ENCODE peak calls at places on chromosome 10, in four cellular contexts. O, Z, M and B are unnamed samples.

GRCh38 chr10:65501259-65501658 is 1424.6 kb upstream of the LRRTM3 start:
- DNase-seq in O (no peak), Z (no peak), M (no peak), B (no peak)

GRCh38 chr10:13891542-13892431 is 305.0 kb downstream of the PRPF18 start:
- DNase-seq in O (no peak), Z (no peak), M (no peak), B (peak)

GRCh38 chr10:98263088-98263487 is 4.9 kb downstream of the LOXL4 start:
- DNase-seq in O (no peak), Z (no peak), M (no peak), B (no peak)

GRCh38 chr10:46079831-46080585 is 33.9 kb upstream of the MSMB start:
- DNase-seq in O (no peak), Z (no peak), M (no peak), B (no peak)

GRCh38 chr10:77925410-77925794 is 1.2 kb downstream of the DLG5 start:
- DNase-seq in O (no peak), Z (no peak), M (no peak), B (no peak)

GRCh38 chr10:6678211-6678803 is 98.2 kb upstream of the PRKCQ start:
- DNase-seq in O (no peak), Z (no peak), M (no peak), B (no peak)

GRCh38 chr10:110843031-110843430 is 28.7 kb upstream of the PDCD4 start:
- DNase-seq in O (no peak), Z (no peak), M (no peak), B (no peak)

GRCh38 chr10:8279598-8279997 is 225.1 kb downstream of the GATA3 start:
- DNase-seq in O (no peak), Z (peak), M (no peak), B (no peak)

GRCh38 chr10:30999084-30999712 is 32.5 kb downstream of the ZNF438 start:
- DNase-seq in O (no peak), Z (no peak), M (no peak), B (no peak)

GRCh38 chr10:121696854-121697253 is 98.6 kb upstream of the FGFR2 start:
- DNase-seq in O (no peak), Z (no peak), M (no peak), B (no peak)

DNA sequence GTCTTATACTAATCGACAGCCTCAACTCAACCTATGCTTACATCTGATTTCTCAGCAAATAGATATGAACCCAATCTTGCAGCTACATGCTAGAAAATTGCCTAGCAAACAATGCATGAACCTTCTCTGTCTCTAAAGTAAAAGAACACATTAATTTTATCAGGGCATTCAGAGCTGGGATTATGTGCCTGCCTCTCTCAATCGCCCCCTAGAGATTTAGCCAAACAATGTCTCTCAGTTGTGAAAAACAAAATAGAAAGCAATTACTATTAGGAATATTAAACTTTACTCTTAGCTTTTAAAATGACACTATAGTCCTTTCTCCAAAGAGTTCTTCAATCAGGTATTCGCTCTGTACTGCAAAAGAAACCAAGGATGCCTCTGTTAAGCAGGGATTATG is 737.1 kb downstream of the PARD3 start:
- DNase-seq in O (no peak), Z (no peak), M (no peak), B (no peak)
- TF ChIP-seq CTCF in O (peak), Z (peak), M (no peak), B (no peak)

GRCh38 chr10:86594535-86594934 is 59.8 kb upstream of the OPN4 start:
- DNase-seq in O (no peak), Z (no peak), M (no peak), B (peak)

GRCh38 chr10:86595496-86595895 is 58.9 kb upstream of the OPN4 start:
- DNase-seq in O (no peak), Z (no peak), M (no peak), B (peak)

GRCh38 chr10:86591436-86591835 is 62.9 kb upstream of the OPN4 start:
- DNase-seq in O (no peak), Z (no peak), M (no peak), B (no peak)

GRCh38 chr10:86596266-86596665 is 58.1 kb upstream of the OPN4 start:
- DNase-seq in O (no peak), Z (no peak), M (no peak), B (peak)

GRCh38 chr10:86592413-86592812 is 61.9 kb upstream of the OPN4 start:
- DNase-seq in O (no peak), Z (no peak), M (no peak), B (no peak)
- TF ChIP-seq CTCF in O (peak), Z (peak), M (no peak), B (peak)

DNA sequence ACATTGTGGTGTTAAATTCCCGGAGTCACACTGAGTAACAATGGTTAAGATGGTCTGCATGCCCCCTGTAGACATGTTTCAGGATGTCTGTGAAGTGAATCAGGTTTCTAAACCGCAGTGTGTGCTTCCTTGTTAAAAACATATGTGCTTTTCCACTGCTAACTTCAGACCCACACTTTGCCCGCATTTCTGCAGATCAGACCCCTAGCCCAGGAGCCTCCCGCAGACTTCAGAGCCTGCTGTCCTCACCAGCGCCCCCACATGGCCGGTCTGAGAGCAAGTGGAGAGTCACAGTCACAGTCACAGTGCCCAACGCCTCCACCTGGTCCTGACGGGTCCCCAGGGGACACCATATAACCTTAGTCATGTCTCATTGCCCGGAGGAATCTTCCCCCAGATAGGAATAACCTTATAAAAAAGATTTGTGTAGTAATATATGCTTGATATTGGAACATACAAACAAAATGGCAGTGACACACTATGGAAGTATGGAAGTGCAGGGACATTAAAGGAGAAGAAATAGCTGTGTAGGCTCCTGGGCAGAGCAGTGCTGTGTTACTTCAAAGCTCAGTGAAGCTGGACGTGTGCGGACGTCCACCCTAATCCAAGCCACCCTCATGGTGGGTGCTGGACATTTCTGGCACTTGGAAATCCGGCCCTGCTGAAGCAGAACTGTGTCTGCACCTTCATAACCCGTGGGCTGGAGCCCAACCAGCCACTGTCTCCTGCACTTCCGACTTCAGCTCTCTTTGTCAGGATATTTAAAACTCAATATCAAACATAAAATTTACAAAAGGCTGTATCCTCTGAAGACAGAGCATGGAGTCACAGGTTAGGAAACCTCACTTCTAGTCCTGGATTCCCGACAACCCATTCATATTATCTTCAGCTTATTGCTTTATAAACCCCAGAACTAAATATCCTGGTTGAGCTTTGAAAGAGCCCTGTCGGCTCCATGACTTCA is 29.0 kb downstream of the GSTO2 start:
- DNase-seq in O (no peak), Z (peak), M (no peak), B (no peak)
- TF ChIP-seq CTCF in O (peak), Z (peak), M (peak), B (peak)

GRCh38 chr10:62616885-62617635 is 187.5 kb upstream of the ADO start:
- DNase-seq in O (no peak), Z (no peak), M (no peak), B (no peak)
- TF ChIP-seq CTCF in O (no peak), Z (peak), M (no peak), B (no peak)

DNA sequence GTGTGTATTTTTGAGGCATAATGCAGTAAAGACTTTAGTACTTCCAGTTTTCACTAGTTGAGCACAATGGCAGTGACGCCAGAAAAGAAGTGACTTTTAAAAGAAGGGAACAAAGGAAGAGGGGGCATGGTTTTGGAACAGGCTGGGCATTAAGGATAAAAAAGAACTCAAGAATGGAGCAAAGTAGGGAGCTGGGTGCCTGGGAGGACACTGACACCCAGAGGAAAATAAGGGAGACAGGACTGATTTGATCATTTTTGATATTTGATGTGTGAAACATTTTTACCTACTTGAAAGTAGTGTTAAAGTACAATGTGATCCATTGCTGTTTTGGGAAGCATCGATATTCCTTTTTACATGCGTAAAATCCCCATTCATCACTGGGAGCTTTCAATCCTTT is 85.4 kb downstream of the ADAM12 start:
- DNase-seq in O (no peak), Z (no peak), M (no peak), B (no peak)
- TF ChIP-seq CTCF in O (no peak), Z (peak), M (no peak), B (peak)

DNA sequence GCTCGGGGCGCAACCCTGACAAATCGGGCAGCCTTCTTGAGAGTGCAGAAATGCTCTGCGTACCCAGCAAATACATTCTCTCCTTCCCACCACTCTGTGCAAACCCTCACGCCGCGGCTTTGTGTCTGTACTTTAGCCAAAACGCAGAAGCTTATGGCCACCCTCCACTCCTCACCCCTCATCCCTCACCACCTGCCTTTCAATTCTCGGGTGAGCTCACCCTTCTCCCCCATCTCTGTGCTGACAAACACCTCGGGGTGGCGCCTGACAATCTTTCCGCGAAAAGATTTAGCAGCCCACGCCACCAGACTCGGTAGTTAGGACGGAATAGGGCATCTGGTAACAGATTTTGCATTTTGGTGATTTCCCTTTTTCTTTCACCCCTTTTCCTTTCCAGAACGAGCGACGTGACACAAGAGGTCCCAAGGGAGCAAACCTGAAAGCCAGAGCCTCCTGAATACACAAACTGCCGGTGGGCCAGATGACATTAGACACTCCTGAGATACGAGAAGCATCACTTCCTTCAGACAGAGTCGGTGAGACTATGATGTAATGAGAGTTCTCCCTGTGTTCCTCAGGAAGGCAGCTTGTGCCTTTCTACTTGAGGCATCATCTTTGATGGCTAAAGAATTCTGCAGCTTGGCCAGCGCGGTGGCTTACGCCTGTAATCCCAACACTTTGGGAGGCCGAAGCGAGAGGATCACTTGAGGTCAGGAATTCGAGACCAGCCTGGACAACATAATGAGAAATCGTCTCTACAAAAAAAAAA is 663 bp upstream of the ATAD1 start:
- DNase-seq in O (peak), Z (no peak), M (peak), B (no peak)
- TF ChIP-seq CTCF in O (peak), Z (no peak), M (no peak), B (no peak)

GRCh38 chr10:17801507-17801906 is 7.6 kb upstream of the MRC1 start:
- DNase-seq in O (no peak), Z (no peak), M (no peak), B (no peak)
- TF ChIP-seq CTCF in O (no peak), Z (peak), M (no peak), B (peak)

GRCh38 chr10:124384142-124384541 is 34.6 kb downstream of the OAT start:
- DNase-seq in O (no peak), Z (no peak), M (peak), B (no peak)
- TF ChIP-seq CTCF in O (no peak), Z (peak), M (no peak), B (no peak)

GRCh38 chr10:62374862-62375710 is 917 bp downstream of the ZNF365 start:
- DNase-seq in O (no peak), Z (no peak), M (no peak), B (no peak)
- TF ChIP-seq CTCF in O (no peak), Z (no peak), M (no peak), B (no peak)

GRCh38 chr10:43338117-43338516 is 33.3 kb upstream of the FXYD4 start:
- DNase-seq in O (no peak), Z (no peak), M (no peak), B (no peak)

GRCh38 chr10:43333653-43334052 is 37.8 kb upstream of the FXYD4 start:
- DNase-seq in O (no peak), Z (no peak), M (no peak), B (no peak)

GRCh38 chr10:43339136-43339535 is 32.3 kb upstream of the FXYD4 start:
- DNase-seq in O (no peak), Z (no peak), M (no peak), B (no peak)

GRCh38 chr10:43336641-43337318 is 34.7 kb upstream of the FXYD4 start:
- DNase-seq in O (no peak), Z (no peak), M (no peak), B (no peak)

DNA sequence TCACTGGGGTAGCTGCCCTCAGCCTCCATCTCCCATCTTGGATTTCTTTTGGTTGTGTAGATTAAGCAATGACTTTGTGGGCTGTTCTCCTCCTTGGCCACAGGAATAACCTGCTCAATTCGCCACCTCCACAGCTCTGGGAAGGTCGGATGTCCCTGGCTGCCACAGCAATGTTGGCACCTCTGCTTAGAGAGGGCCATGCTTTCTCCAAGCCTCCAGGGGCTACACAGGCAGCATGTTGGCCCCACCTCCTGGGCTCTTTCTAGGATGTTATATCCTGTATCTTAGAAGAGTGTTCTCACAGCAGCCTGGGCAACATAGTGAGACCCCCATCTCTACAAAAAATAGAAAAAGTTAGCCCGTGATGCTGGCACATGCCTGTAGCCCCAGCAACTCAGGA is 35.4 kb upstream of the FXYD4 start:
- DNase-seq in O (no peak), Z (no peak), M (no peak), B (no peak)
- TF ChIP-seq CTCF in O (no peak), Z (no peak), M (no peak), B (no peak)